ENCODE peak calls at places on chromosomes 4 and X, in eight cellular contexts. One of them, this sample, is unnamed.
A peak's percentile ranks its signal among the peaks of the same experiment; 100 is the strongest.

GRCh38 chr4:140735317-140735716 is 20.9 kb downstream of the TBC1D9 start:
- DNase-seq in CD4-positive, alpha-beta T cell: no peak
- DNase-seq in NCI-H460: no peak
- DNase-seq in stimulated activated CD4-positive, alpha-beta T cell treated with anti-CD3 and anti-CD28 coated beads, Interleukin-2, amount 100 ng/mL, for 48 hours: no peak
- DNase-seq in SK-MEL-5: no peak
- DNase-seq in GM23248: no peak
- DNase-seq in stimulated activated CD8-positive, alpha-beta memory T cell treated with anti-CD3 and anti-CD28 coated beads, Interleukin-7, amount 100 ng/mL, for 24 hours: no peak
- DNase-seq in immature natural killer cell: no peak
- DNase-seq in this sample: no peak

GRCh38 chr4:156377036-156377700 is 423.5 kb upstream of the CTSO start:
- DNase-seq in CD4-positive, alpha-beta T cell: no peak
- DNase-seq in immature natural killer cell: no peak
- DNase-seq in SK-MEL-5: no peak
- DNase-seq in GM23248: peak; percentile 64
- DNase-seq in stimulated activated CD8-positive, alpha-beta memory T cell treated with anti-CD3 and anti-CD28 coated beads, Interleukin-7, amount 100 ng/mL, for 24 hours: no peak
- DNase-seq in NCI-H460: no peak
- DNase-seq in stimulated activated CD4-positive, alpha-beta T cell treated with anti-CD3 and anti-CD28 coated beads, Interleukin-2, amount 100 ng/mL, for 48 hours: no peak
- DNase-seq in this sample: no peak

GRCh38 chrX:48834383-48834709 is 1.1 kb downstream of the PCSK1N start:
- DNase-seq in CD4-positive, alpha-beta T cell: no peak
- DNase-seq in stimulated activated CD8-positive, alpha-beta memory T cell treated with anti-CD3 and anti-CD28 coated beads, Interleukin-7, amount 100 ng/mL, for 24 hours: no peak
- DNase-seq in GM23248: no peak
- DNase-seq in stimulated activated CD4-positive, alpha-beta T cell treated with anti-CD3 and anti-CD28 coated beads, Interleukin-2, amount 100 ng/mL, for 48 hours: no peak
- DNase-seq in immature natural killer cell: no peak
- DNase-seq in NCI-H460: no peak
- DNase-seq in SK-MEL-5: no peak
- DNase-seq in this sample: no peak

GRCh38 chr4:166318810-166319525 is 445.9 kb downstream of the TLL1 start:
- DNase-seq in immature natural killer cell: no peak
- DNase-seq in stimulated activated CD8-positive, alpha-beta memory T cell treated with anti-CD3 and anti-CD28 coated beads, Interleukin-7, amount 100 ng/mL, for 24 hours: no peak
- DNase-seq in stimulated activated CD4-positive, alpha-beta T cell treated with anti-CD3 and anti-CD28 coated beads, Interleukin-2, amount 100 ng/mL, for 48 hours: no peak
- DNase-seq in SK-MEL-5: no peak
- DNase-seq in NCI-H460: no peak
- DNase-seq in CD4-positive, alpha-beta T cell: no peak
- DNase-seq in GM23248: peak; percentile 62
- DNase-seq in this sample: no peak

GRCh38 chrX:115268421-115268820 is 21.1 kb upstream of the LUZP4 start:
- DNase-seq in SK-MEL-5: peak; percentile 30
- DNase-seq in immature natural killer cell: no peak
- DNase-seq in stimulated activated CD4-positive, alpha-beta T cell treated with anti-CD3 and anti-CD28 coated beads, Interleukin-2, amount 100 ng/mL, for 48 hours: no peak
- DNase-seq in CD4-positive, alpha-beta T cell: no peak
- DNase-seq in stimulated activated CD8-positive, alpha-beta memory T cell treated with anti-CD3 and anti-CD28 coated beads, Interleukin-7, amount 100 ng/mL, for 24 hours: no peak
- DNase-seq in GM23248: peak; percentile 7
- DNase-seq in NCI-H460: no peak
- DNase-seq in this sample: peak; percentile 41

GRCh38 chrX:125289209-125289608 is 30.5 kb upstream of the TEX13C start:
- DNase-seq in immature natural killer cell: no peak
- DNase-seq in stimulated activated CD4-positive, alpha-beta T cell treated with anti-CD3 and anti-CD28 coated beads, Interleukin-2, amount 100 ng/mL, for 48 hours: no peak
- DNase-seq in CD4-positive, alpha-beta T cell: no peak
- DNase-seq in NCI-H460: no peak
- DNase-seq in SK-MEL-5: no peak
- DNase-seq in GM23248: no peak
- DNase-seq in stimulated activated CD8-positive, alpha-beta memory T cell treated with anti-CD3 and anti-CD28 coated beads, Interleukin-7, amount 100 ng/mL, for 24 hours: no peak
- DNase-seq in this sample: no peak

GRCh38 chrX:131746491-131746968 is 202.7 kb downstream of the OR13H1 start:
- DNase-seq in GM23248: no peak
- DNase-seq in NCI-H460: peak; percentile 27
- DNase-seq in SK-MEL-5: peak; percentile 91
- DNase-seq in CD4-positive, alpha-beta T cell: no peak
- DNase-seq in stimulated activated CD4-positive, alpha-beta T cell treated with anti-CD3 and anti-CD28 coated beads, Interleukin-2, amount 100 ng/mL, for 48 hours: no peak
- DNase-seq in immature natural killer cell: peak; percentile 88
- DNase-seq in stimulated activated CD8-positive, alpha-beta memory T cell treated with anti-CD3 and anti-CD28 coated beads, Interleukin-7, amount 100 ng/mL, for 24 hours: no peak
- DNase-seq in this sample: no peak

GRCh38 chrX:20519826-20520225 is 253.1 kb upstream of the RPS6KA3 start:
- DNase-seq in immature natural killer cell: no peak
- DNase-seq in GM23248: no peak
- DNase-seq in NCI-H460: no peak
- DNase-seq in SK-MEL-5: no peak
- DNase-seq in stimulated activated CD4-positive, alpha-beta T cell treated with anti-CD3 and anti-CD28 coated beads, Interleukin-2, amount 100 ng/mL, for 48 hours: no peak
- DNase-seq in CD4-positive, alpha-beta T cell: no peak
- DNase-seq in stimulated activated CD8-positive, alpha-beta memory T cell treated with anti-CD3 and anti-CD28 coated beads, Interleukin-7, amount 100 ng/mL, for 24 hours: no peak
- DNase-seq in this sample: no peak

GRCh38 chr4:124939908-124940307 is 227.4 kb upstream of the ANKRD50 start:
- DNase-seq in GM23248: no peak
- DNase-seq in immature natural killer cell: no peak
- DNase-seq in stimulated activated CD4-positive, alpha-beta T cell treated with anti-CD3 and anti-CD28 coated beads, Interleukin-2, amount 100 ng/mL, for 48 hours: no peak
- DNase-seq in NCI-H460: no peak
- DNase-seq in CD4-positive, alpha-beta T cell: no peak
- DNase-seq in SK-MEL-5: no peak
- DNase-seq in stimulated activated CD8-positive, alpha-beta memory T cell treated with anti-CD3 and anti-CD28 coated beads, Interleukin-7, amount 100 ng/mL, for 24 hours: no peak
- DNase-seq in this sample: no peak

GRCh38 chr4:89267392-89267791 is 40.2 kb downstream of the GPRIN3 start:
- DNase-seq in immature natural killer cell: no peak
- DNase-seq in SK-MEL-5: no peak
- DNase-seq in stimulated activated CD8-positive, alpha-beta memory T cell treated with anti-CD3 and anti-CD28 coated beads, Interleukin-7, amount 100 ng/mL, for 24 hours: no peak
- DNase-seq in stimulated activated CD4-positive, alpha-beta T cell treated with anti-CD3 and anti-CD28 coated beads, Interleukin-2, amount 100 ng/mL, for 48 hours: no peak
- DNase-seq in GM23248: no peak
- DNase-seq in NCI-H460: no peak
- DNase-seq in CD4-positive, alpha-beta T cell: no peak
- DNase-seq in this sample: no peak

GRCh38 chrX:66016905-66017658 is 22.8 kb downstream of the VSIG4 start:
- DNase-seq in NCI-H460: no peak
- DNase-seq in SK-MEL-5: no peak
- DNase-seq in stimulated activated CD8-positive, alpha-beta memory T cell treated with anti-CD3 and anti-CD28 coated beads, Interleukin-7, amount 100 ng/mL, for 24 hours: no peak
- DNase-seq in stimulated activated CD4-positive, alpha-beta T cell treated with anti-CD3 and anti-CD28 coated beads, Interleukin-2, amount 100 ng/mL, for 48 hours: no peak
- DNase-seq in CD4-positive, alpha-beta T cell: no peak
- DNase-seq in immature natural killer cell: no peak
- DNase-seq in GM23248: no peak
- DNase-seq in this sample: no peak

GRCh38 chr4:1784789-1785591 is 8.1 kb upstream of the FGFR3 start:
- DNase-seq in stimulated activated CD4-positive, alpha-beta T cell treated with anti-CD3 and anti-CD28 coated beads, Interleukin-2, amount 100 ng/mL, for 48 hours: no peak
- DNase-seq in SK-MEL-5: no peak
- DNase-seq in NCI-H460: no peak
- DNase-seq in stimulated activated CD8-positive, alpha-beta memory T cell treated with anti-CD3 and anti-CD28 coated beads, Interleukin-7, amount 100 ng/mL, for 24 hours: no peak
- DNase-seq in GM23248: no peak
- DNase-seq in immature natural killer cell: no peak
- DNase-seq in CD4-positive, alpha-beta T cell: no peak
- DNase-seq in this sample: no peak

GRCh38 chrX:130125090-130125489 is 14.8 kb upstream of the ELF4 start:
- DNase-seq in immature natural killer cell: no peak
- DNase-seq in stimulated activated CD8-positive, alpha-beta memory T cell treated with anti-CD3 and anti-CD28 coated beads, Interleukin-7, amount 100 ng/mL, for 24 hours: no peak
- DNase-seq in NCI-H460: no peak
- DNase-seq in CD4-positive, alpha-beta T cell: no peak
- DNase-seq in stimulated activated CD4-positive, alpha-beta T cell treated with anti-CD3 and anti-CD28 coated beads, Interleukin-2, amount 100 ng/mL, for 48 hours: no peak
- DNase-seq in GM23248: peak; percentile 58
- DNase-seq in SK-MEL-5: no peak
- DNase-seq in this sample: no peak